ENCODE peak calls at places on chromosomes 3 and 15, in four cellular contexts. One of them, this sample, is unnamed. For H3K4me1, the result is how much of the 10 kb centered on the place peaks cover.

GRCh38 chr3:48209438-48209837 is 13.9 kb upstream of the CAMP start:
- DNase-seq in psoas muscle: no peak
- DNase-seq in tibial artery: no peak
- DNase-seq in upper lobe of left lung: no peak
- DNase-seq in this sample: no peak

GRCh38 chr15:31080618-31081017 is 20.9 kb downstream of the TRPM1 start:
- DNase-seq in psoas muscle: peak
- DNase-seq in tibial artery: no peak
- DNase-seq in upper lobe of left lung: peak
- DNase-seq in this sample: no peak

GRCh38 chr3:106206165-106206564 is 337.4 kb upstream of the CBLB start:
- DNase-seq in psoas muscle: no peak
- DNase-seq in tibial artery: no peak
- DNase-seq in upper lobe of left lung: no peak
- DNase-seq in this sample: no peak

GRCh38 chr15:94300612-94301011 is 69.3 kb downstream of the MCTP2 start:
- DNase-seq in psoas muscle: no peak
- DNase-seq in tibial artery: no peak
- DNase-seq in upper lobe of left lung: no peak
- DNase-seq in this sample: no peak

GRCh38 chr3:139346771-139347170 is 3.0 kb downstream of the MRPS22 start:
- DNase-seq in psoas muscle: no peak
- DNase-seq in tibial artery: no peak
- DNase-seq in upper lobe of left lung: no peak
- DNase-seq in this sample: no peak

GRCh38 chr15:98124576-98124975 is 164.1 kb downstream of the ARRDC4 start:
- DNase-seq in psoas muscle: no peak
- DNase-seq in tibial artery: no peak
- DNase-seq in upper lobe of left lung: no peak
- DNase-seq in this sample: no peak

GRCh38 chr3:36362973-36363372 is 17.3 kb upstream of the STAC start:
- DNase-seq in psoas muscle: no peak
- DNase-seq in tibial artery: no peak
- DNase-seq in upper lobe of left lung: no peak
- DNase-seq in this sample: peak

GRCh38 chr3:9909221-9910013 is 6.8 kb downstream of the IL17RE start:
- DNase-seq in psoas muscle: no peak
- DNase-seq in tibial artery: no peak
- DNase-seq in upper lobe of left lung: no peak
- DNase-seq in this sample: no peak

GRCh38 chr3:194389269-194389668 is 9.8 kb downstream of the GP5 start:
- DNase-seq in psoas muscle: no peak
- DNase-seq in tibial artery: peak
- DNase-seq in upper lobe of left lung: no peak
- DNase-seq in this sample: no peak

GRCh38 chr15:62497356-62497755 is 332.3 kb upstream of the C2CD4B start:
- DNase-seq in psoas muscle: no peak
- DNase-seq in tibial artery: no peak
- DNase-seq in upper lobe of left lung: no peak
- DNase-seq in this sample: no peak

GRCh38 chr15:72599855-72600464 is 54.5 kb upstream of the GOLGA6B start:
- DNase-seq in psoas muscle: no peak
- DNase-seq in tibial artery: no peak
- DNase-seq in upper lobe of left lung: no peak
- DNase-seq in this sample: no peak

GRCh38 chr3:40962721-40963120 is 236.6 kb upstream of the CTNNB1 start:
- DNase-seq in psoas muscle: no peak
- DNase-seq in tibial artery: no peak
- DNase-seq in upper lobe of left lung: no peak
- DNase-seq in this sample: no peak

DNA sequence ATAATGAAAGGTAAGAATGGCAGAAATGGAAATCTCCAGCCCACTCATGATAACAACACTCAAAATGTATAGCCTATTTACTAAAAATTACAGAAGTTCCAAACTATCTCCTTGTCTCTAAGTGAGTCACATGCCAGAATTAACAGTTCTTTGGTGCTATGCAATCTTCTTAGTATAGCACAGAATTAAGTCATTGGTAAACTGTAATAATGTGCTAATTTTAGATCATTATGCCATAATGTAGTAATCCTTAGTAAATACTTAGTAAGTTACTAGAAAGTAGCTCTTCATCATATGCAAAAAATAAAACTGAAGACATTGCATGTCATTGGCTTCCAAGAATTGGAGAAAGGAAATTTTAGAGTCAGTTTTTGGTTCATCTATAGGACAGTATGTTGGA is 39.9 kb upstream of the CD47 start:
- DNase-seq in psoas muscle: no peak
- DNase-seq in tibial artery: no peak
- DNase-seq in upper lobe of left lung: no peak
- DNase-seq in this sample: no peak
- H3K4me1 ChIP-seq in psoas muscle: under half
- H3K4me1 ChIP-seq in tibial artery: under half
- H3K4me1 ChIP-seq in upper lobe of left lung: under half
- H3K4me1 ChIP-seq in this sample: half or more

GRCh38 chr3:195512798-195513345 is 30.3 kb downstream of the PPP1R2 start:
- DNase-seq in psoas muscle: no peak
- DNase-seq in tibial artery: no peak
- DNase-seq in upper lobe of left lung: no peak
- DNase-seq in this sample: no peak

GRCh38 chr3:195517030-195517429 is 26.1 kb downstream of the PPP1R2 start:
- DNase-seq in psoas muscle: no peak
- DNase-seq in tibial artery: no peak
- DNase-seq in upper lobe of left lung: no peak
- DNase-seq in this sample: no peak

GRCh38 chr3:195508185-195508584 is 34.9 kb downstream of the PPP1R2 start:
- DNase-seq in psoas muscle: no peak
- DNase-seq in tibial artery: no peak
- DNase-seq in upper lobe of left lung: no peak
- DNase-seq in this sample: no peak

GRCh38 chr3:195511136-195511535 is 32.0 kb downstream of the PPP1R2 start:
- DNase-seq in psoas muscle: no peak
- DNase-seq in tibial artery: no peak
- DNase-seq in upper lobe of left lung: no peak
- DNase-seq in this sample: no peak
- H3K27ac ChIP-seq in psoas muscle: no peak
- H3K27ac ChIP-seq in tibial artery: no peak
- H3K27ac ChIP-seq in upper lobe of left lung: no peak
- H3K27ac ChIP-seq in this sample: no peak

GRCh38 chr3:118734664-118735063 is 300.0 kb downstream of the IGSF11 start:
- DNase-seq in psoas muscle: no peak
- DNase-seq in tibial artery: no peak
- DNase-seq in upper lobe of left lung: no peak
- DNase-seq in this sample: no peak

GRCh38 chr3:118729546-118729945 is 305.1 kb downstream of the IGSF11 start:
- DNase-seq in psoas muscle: no peak
- DNase-seq in tibial artery: no peak
- DNase-seq in upper lobe of left lung: no peak
- DNase-seq in this sample: no peak
- H3K4me1 ChIP-seq in psoas muscle: under half
- H3K4me1 ChIP-seq in tibial artery: under half
- H3K4me1 ChIP-seq in upper lobe of left lung: under half
- H3K4me1 ChIP-seq in this sample: under half

GRCh38 chr3:32492684-32493436 is 9.8 kb downstream of the CMTM6 start:
- DNase-seq in psoas muscle: no peak
- DNase-seq in tibial artery: no peak
- DNase-seq in upper lobe of left lung: no peak
- DNase-seq in this sample: no peak

GRCh38 chr3:32488609-32489008 is 14.0 kb downstream of the CMTM6 start:
- DNase-seq in psoas muscle: no peak
- DNase-seq in tibial artery: no peak
- DNase-seq in upper lobe of left lung: no peak
- DNase-seq in this sample: no peak

GRCh38 chr3:32484437-32484836 is 18.2 kb downstream of the CMTM6 start:
- DNase-seq in psoas muscle: no peak
- DNase-seq in tibial artery: no peak
- DNase-seq in upper lobe of left lung: no peak
- DNase-seq in this sample: no peak

GRCh38 chr3:32483772-32484171 is 18.9 kb downstream of the CMTM6 start:
- DNase-seq in psoas muscle: no peak
- DNase-seq in tibial artery: no peak
- DNase-seq in upper lobe of left lung: no peak
- DNase-seq in this sample: no peak

GRCh38 chr3:32487781-32488526 is 14.7 kb downstream of the CMTM6 start:
- DNase-seq in psoas muscle: no peak
- DNase-seq in tibial artery: no peak
- DNase-seq in upper lobe of left lung: no peak
- DNase-seq in this sample: no peak
- H3K27ac ChIP-seq in psoas muscle: no peak
- H3K27ac ChIP-seq in tibial artery: peak
- H3K27ac ChIP-seq in upper lobe of left lung: no peak
- H3K27ac ChIP-seq in this sample: no peak

GRCh38 chr3:127735767-127736693 is 63.3 kb downstream of the ABTB1 start:
- DNase-seq in psoas muscle: no peak
- DNase-seq in tibial artery: no peak
- DNase-seq in upper lobe of left lung: no peak
- DNase-seq in this sample: peak

GRCh38 chr3:127733781-127734180 is 61.0 kb downstream of the ABTB1 start:
- DNase-seq in psoas muscle: no peak
- DNase-seq in tibial artery: no peak
- DNase-seq in upper lobe of left lung: no peak
- DNase-seq in this sample: no peak

GRCh38 chr3:127734754-127735473 is 62.2 kb downstream of the ABTB1 start:
- DNase-seq in psoas muscle: no peak
- DNase-seq in tibial artery: no peak
- DNase-seq in upper lobe of left lung: no peak
- DNase-seq in this sample: peak

GRCh38 chr3:127732879-127733350 is 60.2 kb downstream of the ABTB1 start:
- DNase-seq in psoas muscle: no peak
- DNase-seq in tibial artery: no peak
- DNase-seq in upper lobe of left lung: no peak
- DNase-seq in this sample: no peak

DNA sequence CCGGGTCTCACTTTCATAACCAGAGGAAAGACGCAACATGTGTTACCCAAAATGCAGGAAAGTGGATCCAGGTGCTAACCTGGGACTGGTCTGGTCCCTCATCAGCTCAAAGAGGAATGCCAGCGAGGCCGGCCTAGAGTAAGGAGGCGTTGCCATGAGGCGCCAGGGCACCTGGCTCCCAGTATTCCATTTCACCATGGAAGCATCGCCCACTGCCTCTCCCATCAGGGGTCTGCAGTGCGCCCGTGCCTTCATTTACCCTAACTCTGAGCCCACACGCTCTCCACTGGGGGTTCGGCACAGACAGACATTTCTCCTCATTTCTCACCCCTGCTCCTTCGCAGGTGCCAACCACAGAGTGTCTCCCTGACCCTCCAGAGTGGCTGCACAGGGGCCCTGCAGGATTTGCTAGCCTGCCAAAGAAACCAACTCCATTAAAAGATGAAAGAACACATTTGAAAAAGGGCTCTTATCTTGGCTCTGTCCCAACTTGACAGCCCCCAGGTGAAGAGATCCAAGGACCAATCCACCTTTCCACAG is 61.5 kb downstream of the ABTB1 start:
- DNase-seq in psoas muscle: no peak
- DNase-seq in tibial artery: no peak
- DNase-seq in upper lobe of left lung: no peak
- DNase-seq in this sample: no peak
- H3K4me1 ChIP-seq in psoas muscle: half or more
- H3K4me1 ChIP-seq in tibial artery: half or more
- H3K4me1 ChIP-seq in upper lobe of left lung: half or more
- H3K4me1 ChIP-seq in this sample: half or more

DNA sequence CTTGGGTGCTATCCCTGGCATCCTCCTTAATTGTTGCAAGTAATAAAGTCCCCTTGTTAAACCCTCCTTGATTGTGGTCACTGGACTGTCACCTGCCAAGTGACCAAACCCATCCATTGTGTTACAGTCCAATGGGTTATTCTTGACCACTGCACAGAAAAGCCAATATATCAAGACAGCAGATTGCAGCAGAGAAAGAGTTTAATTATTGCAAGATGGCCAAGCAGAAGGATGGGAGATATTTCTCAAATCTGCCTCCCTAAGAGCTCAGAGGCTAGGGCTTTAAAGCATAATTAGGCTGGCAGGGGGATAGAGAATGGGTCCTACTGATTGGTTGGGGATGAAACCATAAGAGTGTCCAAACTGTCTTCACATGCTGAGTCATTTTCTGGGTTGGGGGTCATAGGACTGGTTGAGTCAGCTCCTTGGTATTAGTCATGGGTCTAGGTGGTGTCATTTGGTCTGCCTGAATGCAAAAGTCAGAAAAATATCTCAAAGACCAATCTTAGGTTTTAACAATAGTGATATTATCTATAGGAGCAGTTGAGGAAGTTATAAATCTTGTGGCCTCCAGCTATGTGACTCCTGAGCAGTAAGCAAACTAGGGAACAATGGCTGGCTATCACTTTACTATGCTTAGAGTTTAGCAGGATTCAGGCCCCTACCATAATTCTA is 19.1 kb upstream of the XYLB start:
- DNase-seq in psoas muscle: no peak
- DNase-seq in tibial artery: no peak
- DNase-seq in upper lobe of left lung: no peak
- DNase-seq in this sample: no peak
- H3K27ac ChIP-seq in psoas muscle: no peak
- H3K27ac ChIP-seq in tibial artery: no peak
- H3K27ac ChIP-seq in upper lobe of left lung: no peak
- H3K27ac ChIP-seq in this sample: no peak

This sample was measured in SJSA1.